ENCODE peak calls at places on chromosomes 13 and 19, in eight cellular contexts. R is neuronal stem cell, Z is PC-9, A is IMR-90, U is fibroblast of lung, Q is astrocyte, C is PC-3, P is GM23248. K is an unnamed sample.

GRCh38 chr13:28181413-28181812 is 43.1 kb downstream of the PAN3 start:
- DNase-seq in R (no peak), U (peak), P (peak), Q (peak), C (peak), A (peak), Z (peak), K (peak)

GRCh38 chr13:26062853-26063444 is 11.1 kb upstream of the SHISA2 start:
- DNase-seq in Q (peak), U (peak), C (peak), P (peak), Z (no peak), R (peak), A (peak), K (peak)

GRCh38 chr13:102608944-102609343 is 12.2 kb downstream of the TPP2 start:
- DNase-seq in C (peak), R (no peak), A (no peak), Q (no peak), Z (no peak), U (no peak), P (no peak), K (no peak)

GRCh38 chr19:45766919-45767346 is 2.1 kb downstream of the SIX5 start:
- DNase-seq in Q (no peak), P (peak), A (peak), U (peak), Z (no peak), C (no peak), R (no peak), K (no peak)

GRCh38 chr19:29662604-29663404 is 2.5 kb upstream of the PLEKHF1 start:
- DNase-seq in Q (peak), C (peak), U (peak), A (peak), R (no peak), Z (peak), P (peak), K (peak)

GRCh38 chr19:55115446-55116065 is 1.9 kb downstream of the PPP1R12C start:
- DNase-seq in Z (no peak), U (peak), R (no peak), A (peak), C (no peak), P (peak), Q (peak), K (peak)

GRCh38 chr19:28289294-28290063 is 923.5 kb downstream of the UQCRFS1 start:
- DNase-seq in C (no peak), P (peak), U (peak), Z (no peak), A (no peak), Q (peak), R (no peak), K (peak)

GRCh38 chr19:17420267-17420924 is 549 bp downstream of the MVB12A start:
- DNase-seq in U (peak), C (peak), A (no peak), P (peak), R (no peak), Z (no peak), Q (no peak), K (peak)

GRCh38 chr19:18738961-18739690 is 52.0 kb downstream of the COMP start:
- DNase-seq in Q (no peak), R (no peak), C (no peak), P (no peak), A (no peak), Z (no peak), U (no peak), K (no peak)

GRCh38 chr13:73754727-73755292 is 379.4 kb downstream of the KLF12 start:
- DNase-seq in Q (peak), R (peak), Z (peak), P (peak), C (peak), U (peak), A (peak), K (peak)

GRCh38 chr19:17127671-17128070 is 52.1 kb downstream of the MYO9B start:
- DNase-seq in Z (no peak), C (no peak), U (no peak), A (no peak), Q (no peak), P (no peak), R (no peak), K (no peak)

GRCh38 chr19:55406091-55406868 is 1.3 kb downstream of the UBE2S start:
- DNase-seq in U (no peak), Z (peak), P (peak), C (no peak), R (no peak), Q (no peak), A (no peak), K (no peak)

GRCh38 chr19:45104658-45105384 is 11.8 kb downstream of the PPP1R37 start:
- DNase-seq in U (no peak), P (no peak), C (no peak), A (no peak), Q (no peak), R (no peak), Z (no peak), K (no peak)

GRCh38 chr13:110883539-110883938 is 31.3 kb downstream of the ANKRD10 start:
- DNase-seq in Z (no peak), R (no peak), C (no peak), Q (no peak), U (no peak), P (no peak), A (no peak), K (no peak)

GRCh38 chr13:70183041-70183440 is 74.8 kb upstream of the KLHL1 start:
- DNase-seq in R (no peak), Z (no peak), C (peak), A (no peak), Q (peak), U (peak), P (no peak), K (no peak)

GRCh38 chr13:110454956-110455355 is 106.6 kb downstream of the RAB20 start:
- DNase-seq in P (no peak), A (no peak), Q (no peak), Z (no peak), C (no peak), U (no peak), R (no peak), K (no peak)

GRCh38 chr13:45456196-45456972 is 8.4 kb upstream of the COG3 start:
- DNase-seq in Z (peak), C (peak), R (no peak), P (peak), U (peak), A (peak), Q (peak), K (peak)

GRCh38 chr13:39858794-39859193 is 203.3 kb downstream of the COG6 start:
- DNase-seq in Z (no peak), C (no peak), U (no peak), P (no peak), R (no peak), A (no peak), Q (no peak), K (no peak)

GRCh38 chr13:38902551-38902950 is 88.1 kb downstream of the STOML3 start:
- DNase-seq in Q (no peak), C (no peak), U (no peak), P (no peak), A (no peak), R (no peak), Z (no peak), K (no peak)

GRCh38 chr19:37999309-38000213 is 92.6 kb downstream of the SIPA1L3 start:
- DNase-seq in Z (no peak), C (peak), Q (peak), A (peak), U (peak), P (peak), R (no peak), K (peak)

GRCh38 chr13:27666951-27667350 is 45.3 kb downstream of the POLR1D start:
- DNase-seq in P (no peak), Q (no peak), U (no peak), A (no peak), C (no peak), R (no peak), Z (no peak), K (no peak)

GRCh38 chr19:41308450-41309224 is 1.3 kb upstream of the CCDC97 start:
- DNase-seq in Q (peak), C (peak), P (peak), U (peak), R (peak), Z (peak), A (peak), K (peak)

GRCh38 chr19:37519890-37520289 is 13.2 kb downstream of the ZNF793 start:
- DNase-seq in Z (peak), C (peak), P (no peak), A (peak), Q (peak), U (peak), R (no peak), K (no peak)

GRCh38 chr19:14383556-14383897 is 2.3 kb downstream of the ADGRE5 start:
- DNase-seq in U (no peak), A (peak), Q (no peak), Z (no peak), R (no peak), C (peak), P (peak), K (no peak)

GRCh38 chr13:57877596-57877995 is 246.1 kb downstream of the PCDH17 start:
- DNase-seq in U (peak), C (no peak), R (no peak), P (no peak), A (no peak), Z (no peak), Q (peak), K (no peak)

GRCh38 chr19:53795019-53795418 is 29.1 kb downstream of the NLRP12 start:
- DNase-seq in Z (no peak), P (no peak), C (no peak), A (no peak), R (no peak), Q (no peak), U (no peak), K (no peak)

GRCh38 chr13:43304945-43305344 is 281.6 kb downstream of the DNAJC15 start:
- DNase-seq in Z (no peak), P (no peak), Q (no peak), U (no peak), R (no peak), C (no peak), A (no peak), K (no peak)

GRCh38 chr19:47003611-47003935 is 16.1 kb upstream of the NPAS1 start:
- DNase-seq in P (peak), C (no peak), Q (no peak), U (no peak), Z (no peak), R (no peak), A (peak), K (no peak)

GRCh38 chr13:102322211-102322610 is 79.6 kb downstream of the FGF14 start:
- DNase-seq in A (no peak), C (no peak), U (no peak), Z (no peak), P (no peak), Q (no peak), R (no peak), K (no peak)

GRCh38 chr19:6006896-6007295 is 29.0 kb upstream of the RANBP3 start:
- DNase-seq in R (no peak), A (no peak), Z (no peak), Q (no peak), U (no peak), C (no peak), P (no peak), K (no peak)

GRCh38 chr13:90375851-90376250 is 971.6 kb upstream of the MIR17HG start:
- DNase-seq in R (no peak), C (peak), A (no peak), Z (no peak), P (no peak), Q (peak), U (peak), K (no peak)

GRCh38 chr13:111953546-111954178 is 113.3 kb upstream of the SOX1 start:
- DNase-seq in Q (no peak), U (no peak), R (no peak), Z (no peak), P (no peak), A (no peak), C (no peak), K (no peak)

GRCh38 chr19:7176792-7177191 is 107.3 kb downstream of the ZNF557 start:
- DNase-seq in R (no peak), C (no peak), U (no peak), Q (no peak), P (no peak), Z (no peak), A (no peak), K (no peak)

GRCh38 chr19:40948580-40949299 is 42.3 kb upstream of the CYP2B6 start:
- DNase-seq in Z (no peak), A (no peak), U (no peak), Q (no peak), C (no peak), P (no peak), R (no peak), K (no peak)

GRCh38 chr13:50678464-50679162 is 164.9 kb downstream of the DLEU7 start:
- DNase-seq in Q (peak), P (peak), C (peak), A (peak), U (peak), R (no peak), Z (peak), K (no peak)

GRCh38 chr19:36152061-36152885 is at the start of gene COX7A1:
- DNase-seq in P (peak), C (no peak), Z (no peak), R (no peak), A (no peak), U (no peak), Q (no peak), K (peak)

GRCh38 chr19:1291761-1292418 is 6.2 kb downstream of the EFNA2 start:
- DNase-seq in U (no peak), C (no peak), Q (no peak), R (no peak), P (peak), A (no peak), Z (no peak), K (no peak)

GRCh38 chr19:15321739-15322138 is 10.6 kb downstream of the BRD4 start:
- DNase-seq in A (no peak), Z (no peak), P (no peak), Q (no peak), U (no peak), C (no peak), R (no peak), K (no peak)

DNA sequence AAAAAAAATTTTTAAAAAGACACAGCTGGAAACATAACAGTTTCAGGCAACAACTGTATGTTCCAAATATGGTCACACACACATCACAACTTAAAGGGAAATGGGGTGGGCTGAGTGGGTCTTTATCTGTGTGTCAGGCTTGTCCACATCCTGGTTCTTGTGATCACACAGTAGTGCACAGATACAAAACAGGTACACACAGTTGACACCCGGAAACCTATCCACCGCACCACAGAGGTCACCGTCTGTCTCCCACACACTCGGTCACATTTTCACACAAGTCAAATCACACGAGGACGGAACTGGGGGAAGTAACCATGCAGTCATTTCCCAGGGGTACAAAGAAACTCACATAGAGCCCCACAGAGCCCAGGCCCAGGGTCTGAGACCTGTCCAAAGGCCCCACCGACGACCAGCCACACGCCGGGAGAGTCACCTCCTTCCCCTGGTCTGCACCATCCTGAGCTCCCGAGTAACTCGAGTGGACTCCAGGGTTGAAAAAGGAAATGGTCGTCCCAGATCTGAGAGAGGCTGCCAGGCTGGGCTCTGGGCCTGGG is 1.4 kb upstream of the PPAN start:
- DNase-seq in Q (no peak), A (no peak), R (no peak), C (no peak), Z (no peak), U (no peak), P (no peak), K (no peak)
- H3K4me2 ChIP-seq in Q (no peak), A (no peak), R (no peak), C (no peak), Z (no peak), U (no peak), P (no peak), K (no peak)

GRCh38 chr13:48411281-48412099 is 1.4 kb downstream of the LPAR6 start:
- DNase-seq in R (no peak), P (peak), Q (no peak), U (peak), C (peak), A (peak), Z (no peak), K (peak)

GRCh38 chr13:48412881-48413351 is at the start of gene LPAR6:
- DNase-seq in Z (no peak), P (peak), A (peak), Q (peak), C (peak), U (peak), R (no peak), K (peak)

GRCh38 chr13:48410199-48410598 is 2.7 kb downstream of the LPAR6 start:
- DNase-seq in P (peak), U (no peak), Z (no peak), R (no peak), C (no peak), A (no peak), Q (no peak), K (peak)

GRCh38 chr13:48414501-48414900 is 1.6 kb upstream of the LPAR6 start:
- DNase-seq in P (no peak), A (no peak), R (no peak), U (no peak), Z (no peak), Q (no peak), C (no peak), K (no peak)

GRCh38 chr13:48412100-48412556 is 785 bp downstream of the LPAR6 start:
- DNase-seq in Z (no peak), C (peak), P (peak), A (peak), R (no peak), Q (no peak), U (peak), K (peak)
- H3K4me2 ChIP-seq in Z (no peak), C (peak), P (peak), A (peak), R (no peak), Q (peak), U (peak), K (peak)

GRCh38 chr13:55106509-55106908 is 2034.2 kb upstream of the PRR20A start:
- DNase-seq in C (no peak), U (no peak), Z (no peak), P (no peak), Q (no peak), A (no peak), R (no peak), K (no peak)
- H3K4me2 ChIP-seq in C (no peak), U (no peak), Z (no peak), P (no peak), Q (no peak), A (no peak), R (no peak), K (no peak)

GRCh38 chr13:113741101-113741731 is 17.8 kb upstream of the TMEM255B start:
- DNase-seq in R (no peak), P (no peak), A (no peak), U (peak), Q (peak), C (no peak), Z (no peak), K (no peak)

GRCh38 chr13:113739527-113740285 is 19.3 kb upstream of the TMEM255B start:
- DNase-seq in Z (no peak), A (no peak), U (no peak), P (no peak), R (no peak), Q (no peak), C (no peak), K (no peak)

GRCh38 chr13:113742000-113742441 is 17.0 kb upstream of the TMEM255B start:
- DNase-seq in Z (peak), R (no peak), Q (no peak), P (peak), U (peak), C (peak), A (peak), K (no peak)

GRCh38 chr13:113740286-113740556 is 18.8 kb upstream of the TMEM255B start:
- DNase-seq in Z (no peak), C (no peak), A (no peak), U (no peak), P (no peak), Q (no peak), R (no peak), K (no peak)

DNA sequence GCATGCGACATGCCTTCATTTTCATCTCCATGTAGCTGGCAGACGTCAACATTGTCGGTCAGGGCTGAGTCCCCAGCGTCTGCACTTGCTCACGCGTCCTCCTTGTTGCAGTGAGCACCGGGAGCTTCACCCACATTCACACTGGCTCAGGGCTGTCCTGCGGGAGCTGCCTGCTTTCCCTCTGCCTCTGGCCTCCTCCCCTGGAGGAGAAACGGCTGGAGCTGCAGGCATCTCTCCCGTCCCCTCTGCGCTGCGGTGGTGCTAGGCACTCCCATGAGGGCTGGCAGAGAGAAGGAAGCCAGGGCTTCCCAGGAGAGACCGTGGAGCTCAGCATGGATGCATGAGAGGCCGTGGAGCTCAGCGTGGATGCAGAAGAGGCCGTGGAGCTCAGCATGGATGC is 18.4 kb upstream of the TMEM255B start:
- DNase-seq in U (no peak), P (no peak), Z (no peak), A (no peak), R (no peak), C (no peak), Q (no peak), K (no peak)
- H3K4me2 ChIP-seq in U (no peak), P (no peak), Z (no peak), A (no peak), R (no peak), C (no peak), Q (no peak), K (no peak)

GRCh38 chr13:99892866-99893504 is 78.6 kb downstream of the ZIC5 start:
- DNase-seq in R (no peak), U (no peak), Q (no peak), Z (no peak), C (no peak), A (no peak), P (no peak), K (no peak)
- H3K4me2 ChIP-seq in R (peak), U (no peak), Q (peak), Z (no peak), C (no peak), A (no peak), P (no peak), K (no peak)